ENCODE peak calls at places on chromosomes 3 and 15, in four cellular contexts. S is esophagus squamous epithelium, K is Panc1, E is aorta. U is an unnamed sample.

GRCh38 chr3:53498993-53499641 is 4.7 kb downstream of the CACNA1D start:
- DNase-seq in S (no peak), K (no peak), E (no peak), U (no peak)

GRCh38 chr3:87448559-87448958 is 172.2 kb upstream of the POU1F1 start:
- DNase-seq in S (no peak), K (no peak), E (no peak), U (no peak)

GRCh38 chr3:56801151-56801596 is 575 bp downstream of the ARHGEF3 start:
- DNase-seq in S (no peak), K (no peak), E (no peak), U (peak)

GRCh38 chr15:58212909-58213526 is 74.8 kb downstream of the AQP9 start:
- DNase-seq in S (no peak), K (no peak), E (no peak), U (peak)

GRCh38 chr3:89179355-89179997 is 72.1 kb downstream of the EPHA3 start:
- DNase-seq in S (no peak), K (no peak), E (no peak), U (no peak)

GRCh38 chr3:141825216-141826011 is 51.0 kb upstream of the ATP1B3 start:
- DNase-seq in S (no peak), K (no peak), E (no peak), U (no peak)

GRCh38 chr3:58691997-58692396 is 25.4 kb upstream of the FAM3D start:
- DNase-seq in S (no peak), K (no peak), E (no peak), U (peak)

GRCh38 chr15:76235186-76235826 is 76.0 kb downstream of the ETFA start:
- DNase-seq in S (no peak), K (peak), E (no peak), U (peak)

GRCh38 chr3:105798381-105798934 is 70.4 kb downstream of the CBLB start:
- DNase-seq in S (no peak), K (no peak), E (no peak), U (peak)

GRCh38 chr15:51736646-51737537 is 563 bp downstream of the LYSMD2 start:
- DNase-seq in S (no peak), K (no peak), E (peak), U (no peak)

GRCh38 chr3:105747056-105747455 is 121.8 kb downstream of the CBLB start:
- DNase-seq in S (no peak), K (no peak), E (no peak), U (no peak)

GRCh38 chr15:38320181-38320580 is 67.5 kb downstream of the SPRED1 start:
- DNase-seq in S (no peak), K (no peak), E (no peak), U (no peak)

GRCh38 chr3:69016901-69017300 is 3.4 kb upstream of the EOGT start:
- DNase-seq in S (no peak), K (no peak), E (no peak), U (no peak)

GRCh38 chr3:16813336-16813735 is 71.4 kb upstream of the PLCL2 start:
- DNase-seq in S (no peak), K (no peak), E (no peak), U (no peak)

GRCh38 chr3:188253800-188254452 is 100.0 kb downstream of the LPP start:
- DNase-seq in S (no peak), K (no peak), E (no peak), U (no peak)

GRCh38 chr3:94459167-94459566 is 396.3 kb downstream of the NSUN3 start:
- DNase-seq in S (no peak), K (no peak), E (no peak), U (no peak)

GRCh38 chr3:141714671-141715070 is 23.4 kb upstream of the RNF7 start:
- DNase-seq in S (no peak), K (no peak), E (no peak), U (no peak)

GRCh38 chr3:14633819-14634424 is 17.6 kb upstream of the CCDC174 start:
- DNase-seq in S (no peak), K (peak), E (peak), U (peak)

GRCh38 chr3:28335246-28335645 is 13.3 kb upstream of the ZCWPW2 start:
- DNase-seq in S (no peak), K (no peak), E (no peak), U (no peak)

GRCh38 chr3:33942483-33943150 is 144.2 kb downstream of the PDCD6IP start:
- DNase-seq in S (no peak), K (no peak), E (no peak), U (no peak)

GRCh38 chr15:39434751-39435238 is 146.1 kb upstream of the THBS1 start:
- DNase-seq in S (no peak), K (no peak), E (no peak), U (no peak)

GRCh38 chr3:52194541-52195296 is 3.2 kb upstream of the ALAS1 start:
- DNase-seq in S (no peak), K (no peak), E (no peak), U (no peak)

GRCh38 chr3:60594025-60594424 is 657.2 kb downstream of the FHIT start:
- DNase-seq in S (no peak), K (no peak), E (peak), U (no peak)

GRCh38 chr3:33883538-33884203 is 85.2 kb downstream of the PDCD6IP start:
- DNase-seq in S (no peak), K (peak), E (no peak), U (peak)

GRCh38 chr3:117059054-117059989 is 349.7 kb downstream of the TUSC7 start:
- DNase-seq in S (no peak), K (no peak), E (no peak), U (peak)

GRCh38 chr3:196741401-196741761 is 1.7 kb downstream of the PAK2 start:
- DNase-seq in S (no peak), K (no peak), E (no peak), U (no peak)
- H3K27ac ChIP-seq in S (peak), K (peak), E (peak), U (no peak)

GRCh38 chr15:90552162-90552928 is 22.6 kb downstream of the CRTC3 start:
- DNase-seq in S (no peak), K (no peak), E (no peak), U (no peak)
- H3K27ac ChIP-seq in S (peak), K (no peak), E (peak), U (no peak)

GRCh38 chr15:80564056-80564455 is 131.1 kb upstream of the ABHD17C start:
- DNase-seq in S (no peak), K (no peak), E (no peak), U (no peak)
- H3K27ac ChIP-seq in S (no peak), K (no peak), E (no peak), U (no peak)

DNA sequence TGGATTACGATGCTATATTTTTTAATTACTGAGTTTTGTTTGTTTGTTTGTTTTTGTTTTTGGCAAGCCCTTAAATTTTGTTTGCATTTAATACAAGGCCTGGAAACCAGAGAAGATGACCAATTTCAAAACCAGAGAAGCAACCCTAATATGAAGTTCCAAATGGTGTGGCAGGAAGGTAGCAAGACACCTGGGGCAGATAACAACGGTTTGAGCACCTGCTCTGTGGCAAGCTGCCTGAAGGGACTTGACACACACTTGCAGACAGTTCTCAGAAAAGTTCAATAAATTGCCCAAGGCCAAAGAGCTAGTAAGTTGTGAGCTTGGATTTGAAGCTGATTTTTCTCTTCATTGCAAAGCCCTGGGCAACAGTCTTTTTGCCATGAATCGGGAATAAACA is 151.2 kb upstream of the UBE2E1 start:
- DNase-seq in S (no peak), K (no peak), E (no peak), U (peak)
- H3K27ac ChIP-seq in S (no peak), K (peak), E (no peak), U (peak)

GRCh38 chr15:69413822-69414701 is at the start of gene KIF23:
- DNase-seq in S (peak), K (peak), E (peak), U (peak)
- H3K27ac ChIP-seq in S (peak), K (peak), E (peak), U (peak)

GRCh38 chr15:67082007-67082536 is 16.7 kb downstream of the SMAD3 start:
- DNase-seq in S (no peak), K (no peak), E (no peak), U (peak)
- H3K27ac ChIP-seq in S (peak), K (peak), E (no peak), U (peak)

DNA sequence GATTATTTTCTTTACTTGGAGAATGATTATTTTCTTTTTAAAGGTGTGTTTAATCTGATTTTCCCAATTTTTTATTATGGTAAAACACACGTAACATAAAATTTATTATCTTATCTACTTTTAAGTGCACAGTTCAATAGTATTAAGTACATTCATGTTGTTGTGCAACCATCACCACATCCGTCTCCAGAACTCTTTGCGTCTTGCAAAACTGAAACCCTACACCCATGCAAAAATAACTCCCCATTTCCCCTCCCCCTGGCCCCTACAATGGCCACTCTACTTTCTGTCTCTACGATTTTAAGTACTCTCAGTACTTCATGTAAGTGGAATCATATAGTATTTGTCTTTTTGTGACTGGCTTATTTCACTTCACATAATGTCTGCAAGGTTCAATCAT is 230.7 kb downstream of the SATB1 start:
- DNase-seq in S (no peak), K (no peak), E (no peak), U (no peak)
- H3K27ac ChIP-seq in S (no peak), K (no peak), E (no peak), U (no peak)

U was measured in OCI-LY7.